ENCODE peak calls at places on chromosomes 2 and 18, in five cellular contexts. R is heart right ventricle; B is HCT116; L is HL-60; Q is CD8-positive, alpha-beta memory T cell. C is an unnamed sample.

GRCh38 chr2:160365691-160366367 is 127.8 kb downstream of the RBMS1 start:
- DNase-seq in R (peak; percentile 59), B (no peak), L (no peak), Q (no peak), C (no peak)

GRCh38 chr2:86772626-86773025 is 18.1 kb downstream of the CD8A start:
- DNase-seq in R (no peak), B (no peak), L (no peak), Q (no peak), C (no peak)

GRCh38 chr18:59065684-59066083 is 74.0 kb upstream of the SEC11C start:
- DNase-seq in R (no peak), B (no peak), L (no peak), Q (no peak), C (no peak)

GRCh38 chr2:10529611-10530010 is 81.5 kb upstream of the ODC1 start:
- DNase-seq in R (no peak), B (no peak), L (no peak), Q (no peak), C (no peak)

GRCh38 chr18:8045160-8045885 is 478.2 kb downstream of the PTPRM start:
- DNase-seq in R (no peak), B (no peak), L (no peak), Q (no peak), C (peak; percentile 16)

GRCh38 chr2:144509001-144509545 is 10.8 kb downstream of the ZEB2 start:
- DNase-seq in R (no peak), B (no peak), L (no peak), Q (no peak), C (no peak)

GRCh38 chr2:230824406-230824978 is 40.2 kb upstream of the ITM2C start:
- DNase-seq in R (peak; percentile 76), B (peak; percentile 77), L (peak; percentile 74), Q (no peak), C (peak; percentile 84)

GRCh38 chr2:170739048-170739447 is 23.9 kb downstream of the SP5 start:
- DNase-seq in R (no peak), B (peak; percentile 57), L (no peak), Q (no peak), C (peak; percentile 83)

GRCh38 chr2:16303761-16304160 is 361.9 kb downstream of the CYRIA start:
- DNase-seq in R (no peak), B (no peak), L (no peak), Q (no peak), C (no peak)

GRCh38 chr2:118565816-118566540 is 281.5 kb downstream of the EN1 start:
- DNase-seq in R (no peak), B (no peak), L (no peak), Q (no peak), C (no peak)

GRCh38 chr2:122041455-122041854 is 286.0 kb downstream of the TSN start:
- DNase-seq in R (no peak), B (no peak), L (no peak), Q (no peak), C (no peak)

GRCh38 chr2:48715042-48715899 is 40.3 kb downstream of the LHCGR start:
- DNase-seq in R (peak; percentile 6), B (no peak), L (peak; percentile 30), Q (no peak), C (peak; percentile 88)

GRCh38 chr2:193695367-193695766 is 1500.6 kb upstream of the TMEFF2 start:
- DNase-seq in R (no peak), B (peak; percentile 22), L (no peak), Q (no peak), C (peak; percentile 45)

GRCh38 chr2:43328157-43328556 is 101.8 kb upstream of the ZFP36L2 start:
- DNase-seq in R (no peak), B (no peak), L (no peak), Q (no peak), C (no peak)

GRCh38 chr18:11034816-11035215 is 114.6 kb downstream of the PIEZO2 start:
- DNase-seq in R (no peak), B (no peak), L (no peak), Q (no peak), C (no peak)

GRCh38 chr2:98502556-98503335 is 58.1 kb downstream of the INPP4A start:
- DNase-seq in R (no peak), B (no peak), L (no peak), Q (no peak), C (peak; percentile 86)

GRCh38 chr2:183998041-183998796 is 600.1 kb upstream of the ZNF804A start:
- DNase-seq in R (no peak), B (no peak), L (no peak), Q (no peak), C (no peak)

GRCh38 chr2:128449226-128450061 is 130.8 kb upstream of the HS6ST1 start:
- DNase-seq in R (no peak), B (no peak), L (no peak), Q (no peak), C (no peak)

GRCh38 chr2:68336192-68336591 is 16.4 kb upstream of the CNRIP1 start:
- DNase-seq in R (no peak), B (peak; percentile 10), L (no peak), Q (no peak), C (peak; percentile 77)

GRCh38 chr2:231713738-231714638 is 5.7 kb downstream of the PTMA start:
- DNase-seq in R (peak; percentile 88), B (peak; percentile 92), L (peak; percentile 96), Q (peak; percentile 87), C (peak; percentile 95)

GRCh38 chr18:35159782-35160181 is 81.1 kb upstream of the ZNF397 start:
- DNase-seq in R (no peak), B (no peak), L (no peak), Q (no peak), C (no peak)

GRCh38 chr2:109722026-109722425 is 72.1 kb upstream of the RGPD5 start:
- DNase-seq in R (peak; percentile 13), B (no peak), L (no peak), Q (no peak), C (peak; percentile 49)

GRCh38 chr2:173750332-173750731 is 214.8 kb downstream of the SP3 start:
- DNase-seq in R (peak; percentile 15), B (no peak), L (no peak), Q (no peak), C (peak; percentile 73)

GRCh38 chr2:101868525-101868924 is 123.2 kb upstream of the IL1R2 start:
- DNase-seq in R (no peak), B (no peak), L (no peak), Q (no peak), C (no peak)

GRCh38 chr18:57425096-57425495 is 10.1 kb upstream of the ONECUT2 start:
- DNase-seq in R (no peak), B (no peak), L (no peak), Q (no peak), C (no peak)

GRCh38 chr2:127165539-127165935 is 54.6 kb downstream of the CYP27C1 start:
- DNase-seq in R (no peak), B (no peak), L (no peak), Q (no peak), C (no peak)

GRCh38 chr2:240463866-240464481 is 28.5 kb downstream of the GPC1 start:
- DNase-seq in R (peak; percentile 1), B (no peak), L (no peak), Q (no peak), C (no peak)

GRCh38 chr2:212893216-212893615 is 258.2 kb downstream of the IKZF2 start:
- DNase-seq in R (no peak), B (no peak), L (no peak), Q (no peak), C (no peak)
- H3K27ac ChIP-seq in R (no peak overlapping the region), B (no peak overlapping the region), L (no peak overlapping the region), Q (no peak overlapping the region), C (no peak overlapping the region)

DNA sequence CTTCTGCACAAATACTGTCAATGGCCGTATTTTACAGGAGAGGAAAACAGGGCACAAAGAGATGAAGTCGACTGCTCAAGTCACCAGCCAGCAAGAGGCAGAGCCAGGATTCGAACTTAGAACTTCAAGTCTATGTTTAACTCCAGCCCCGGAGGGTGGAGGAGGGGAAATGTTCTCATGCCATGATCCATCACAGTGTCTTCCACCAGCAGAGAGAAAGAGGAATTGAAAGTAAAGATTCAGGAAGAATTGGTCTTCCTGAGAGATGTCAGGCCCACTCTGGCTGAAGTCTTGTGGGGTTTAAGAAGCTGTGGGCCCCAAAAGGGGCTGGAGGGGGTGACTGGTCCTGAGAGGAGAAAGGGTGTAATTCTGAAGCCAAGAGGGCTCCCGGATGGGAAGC is 260.0 kb downstream of the TNS1 start:
- DNase-seq in R (no peak), B (no peak), L (no peak), Q (no peak), C (no peak)
- H3K27ac ChIP-seq in R (no peak overlapping the region), B (no peak overlapping the region), L (no peak overlapping the region), Q (no peak overlapping the region), C (no peak overlapping the region)

DNA sequence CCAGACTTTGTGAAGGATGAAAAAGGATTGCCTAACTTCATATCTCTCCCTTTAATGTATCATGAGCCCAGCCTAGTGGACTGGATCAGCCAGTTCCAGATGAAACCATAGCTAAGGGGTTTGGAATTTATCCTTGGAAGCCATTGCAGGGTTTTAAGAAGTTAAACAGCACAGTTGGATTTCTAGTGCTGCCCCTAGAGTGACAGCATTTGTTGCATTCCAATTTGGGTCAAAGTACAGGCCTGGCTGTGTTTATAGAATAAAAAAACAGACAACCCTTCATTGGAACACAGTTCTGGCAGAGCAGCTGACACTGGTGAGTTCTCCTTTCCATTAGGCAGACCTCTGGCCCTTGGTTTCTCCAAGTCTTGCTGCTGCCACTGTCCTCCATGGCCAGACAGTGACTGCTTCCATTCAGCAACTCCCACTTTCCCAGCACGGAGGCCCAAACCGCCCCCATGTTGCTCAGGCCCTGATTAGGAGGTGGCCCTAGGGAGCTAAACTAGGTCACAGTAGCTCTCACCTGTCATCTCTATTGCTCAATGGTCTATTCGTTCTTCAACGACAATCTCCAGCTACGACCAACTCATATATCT is 8.0 kb downstream of the GPR39 start:
- DNase-seq in R (no peak), B (no peak), L (no peak), Q (no peak), C (peak; percentile 46)
- H3K27ac ChIP-seq in R (no peak overlapping the region), B (no peak overlapping the region), L (no peak overlapping the region), Q (no peak overlapping the region), C (no peak overlapping the region)

GRCh38 chr2:8132889-8133288 is 549.0 kb upstream of the ID2 start:
- DNase-seq in R (no peak), B (no peak), L (no peak), Q (no peak), C (no peak)

GRCh38 chr2:8132371-8132831 is 549.5 kb upstream of the ID2 start:
- DNase-seq in R (peak; percentile 24), B (no peak), L (no peak), Q (no peak), C (no peak)

GRCh38 chr2:8135051-8135675 is 546.7 kb upstream of the ID2 start:
- DNase-seq in R (peak; percentile 73), B (no peak), L (peak; percentile 46), Q (no peak), C (no peak)

GRCh38 chr2:8133331-8133730 is 548.5 kb upstream of the ID2 start:
- DNase-seq in R (no peak), B (no peak), L (no peak), Q (no peak), C (no peak)

DNA sequence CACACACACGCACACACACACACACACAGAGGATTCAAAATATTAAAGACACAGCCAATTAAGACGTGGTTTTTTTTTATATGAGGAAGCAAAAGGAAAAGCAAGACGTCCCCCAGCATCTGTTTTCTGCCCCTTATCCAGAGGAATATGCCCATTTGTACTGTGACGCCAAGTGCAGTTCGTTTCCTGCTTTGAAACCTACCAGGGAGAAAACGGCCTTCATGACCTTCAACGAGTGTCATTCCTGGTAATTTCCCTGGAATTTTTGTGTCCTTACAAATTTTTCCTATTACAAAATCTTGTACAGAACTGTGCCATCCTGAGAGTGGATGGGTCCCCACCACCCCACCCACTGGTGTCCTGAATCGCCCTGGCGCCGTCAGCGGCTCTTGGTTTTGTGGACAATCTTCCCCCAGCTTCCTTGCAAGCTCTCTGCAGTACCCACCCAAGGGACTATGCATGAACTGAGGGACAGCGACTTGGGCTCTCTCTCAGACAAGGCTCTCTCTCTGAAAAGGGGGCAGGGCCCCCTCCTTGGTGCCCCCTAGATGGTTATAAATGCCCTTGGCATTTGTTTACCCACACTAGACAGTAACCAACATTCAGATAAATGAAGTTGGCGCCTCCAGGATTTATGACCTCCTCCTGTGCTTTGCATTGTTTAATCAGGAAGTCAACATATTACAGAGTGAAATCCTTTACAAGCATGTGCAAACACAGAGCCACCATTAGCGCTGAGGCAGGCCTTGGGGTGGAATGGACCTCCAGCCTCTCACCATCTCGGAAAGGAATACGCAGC is 547.6 kb upstream of the ID2 start:
- DNase-seq in R (no peak), B (no peak), L (no peak), Q (no peak), C (no peak)
- H3K27ac ChIP-seq in R (peak overlapping the region; percentile 74), B (no peak overlapping the region), L (no peak overlapping the region), Q (no peak overlapping the region), C (no peak overlapping the region)

C was measured in cardiac muscle cell.